ENCODE peak calls at places on chromosome 2, in seven cellular contexts. Q is sigmoid colon, I is A549, Y is SK-N-SH, D is HepG2, U is stomach, V is tibial nerve. N is an unnamed sample.

GRCh38 chr2:218428846-218429558 is 10.1 kb downstream of the VIL1 start:
- DNase-seq in U (no peak), Q (no peak), V (no peak), I (no peak), Y (no peak), D (no peak), N (no peak)

GRCh38 chr2:23385748-23386421 is 906 bp downstream of the KLHL29 start:
- DNase-seq in D (no peak), Y (peak; percentile 84), U (no peak), Q (no peak), I (peak; percentile 25), V (no peak), N (no peak)

GRCh38 chr2:207492461-207492860 is 37.3 kb upstream of the CREB1 start:
- DNase-seq in Y (no peak), Q (no peak), D (no peak), I (no peak), V (no peak), U (no peak), N (no peak)

GRCh38 chr2:197515277-197515797 is 529 bp upstream of the MOB4 start:
- DNase-seq in Y (peak; percentile 60), U (no peak), V (no peak), Q (no peak), D (peak; percentile 61), I (no peak), N (no peak)

GRCh38 chr2:67923696-67924095 is 139.1 kb downstream of the C1D start:
- DNase-seq in I (no peak), Y (no peak), Q (no peak), D (no peak), U (no peak), V (peak; percentile 28), N (no peak)

GRCh38 chr2:198776616-198777406 is 680.9 kb downstream of the SATB2 start:
- DNase-seq in I (no peak), D (no peak), Y (no peak), V (no peak), U (no peak), Q (no peak), N (no peak)

GRCh38 chr2:14256890-14257289 is 375.6 kb upstream of the LRATD1 start:
- DNase-seq in I (no peak), U (no peak), Q (no peak), D (no peak), Y (no peak), V (no peak), N (no peak)

GRCh38 chr2:11573418-11574175 is 39.8 kb downstream of the GREB1 start:
- DNase-seq in Y (no peak), U (no peak), Q (peak; percentile 62), D (no peak), I (no peak), V (no peak), N (no peak)

GRCh38 chr2:95008311-95008710 is 17.2 kb upstream of the MAL start:
- DNase-seq in D (no peak), Q (no peak), V (no peak), U (no peak), Y (no peak), I (no peak), N (no peak)

GRCh38 chr2:3785220-3785889 is 82.0 kb downstream of the DCDC2C start:
- DNase-seq in U (no peak), Y (no peak), D (no peak), V (no peak), Q (no peak), I (peak; percentile 15), N (no peak)

GRCh38 chr2:214853906-214854305 is 44.4 kb upstream of the BARD1 start:
- DNase-seq in V (no peak), Q (no peak), D (peak; percentile 94), I (peak; percentile 1), U (no peak), Y (no peak), N (no peak)

DNA sequence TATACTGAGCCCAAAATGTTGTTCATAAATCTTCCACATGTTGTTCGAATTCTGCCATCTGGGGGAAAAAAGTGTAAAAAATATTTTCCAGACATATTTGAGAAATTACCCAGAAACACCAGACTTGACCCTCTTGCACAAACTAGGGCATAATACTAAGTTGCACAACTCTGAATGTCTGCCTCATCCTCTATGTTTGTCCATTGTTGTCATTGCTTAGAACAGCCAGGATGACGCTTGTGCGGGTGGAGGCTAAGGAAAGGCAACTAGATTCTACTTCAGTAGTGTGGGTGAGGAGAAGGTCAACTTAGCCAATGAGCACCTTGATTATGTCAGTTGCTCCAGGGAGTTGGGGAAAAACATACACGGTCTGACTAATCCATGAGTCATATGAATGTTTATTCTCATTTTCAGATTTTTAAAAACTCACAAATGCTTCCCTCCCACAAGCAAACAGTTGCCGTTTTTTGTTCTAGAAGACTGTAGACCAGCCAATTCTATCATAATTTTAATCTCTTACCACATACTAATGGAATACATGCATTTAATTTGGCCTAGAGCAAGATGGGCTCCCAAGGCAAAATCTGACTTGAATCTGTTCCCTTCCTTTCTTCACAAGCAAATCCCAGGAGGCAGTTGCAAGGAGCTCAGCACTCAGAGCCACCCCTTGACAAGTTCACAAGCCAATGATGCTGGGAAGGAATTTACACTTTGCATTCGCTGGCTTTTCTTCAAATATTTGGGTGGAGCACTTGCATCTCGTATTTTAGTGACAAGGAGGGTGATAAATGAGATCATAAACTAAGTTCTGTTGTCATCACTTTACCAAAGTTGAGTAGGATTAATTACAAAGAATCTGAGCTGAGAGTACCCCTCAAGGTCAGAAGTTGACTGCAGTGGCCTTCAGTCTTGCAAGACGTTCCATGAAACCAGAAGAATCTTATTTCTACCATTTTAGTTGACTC is 163.2 kb upstream of the TWIST2 start:
- DNase-seq in I (peak; percentile 99), U (no peak), D (peak; percentile 29), Q (peak; percentile 90), V (peak; percentile 75), Y (no peak), N (peak; percentile 79)
- TF ChIP-seq EP300 in I (peak; percentile 94), U (no peak), D (no peak), Q (peak; percentile 69), V (no peak), Y (peak; percentile 17), N (peak; percentile 69)

GRCh38 chr2:205022751-205023150 is 477.5 kb downstream of the PARD3B start:
- DNase-seq in I (no peak), V (no peak), U (no peak), Y (no peak), Q (no peak), D (no peak), N (no peak)

GRCh38 chr2:205020673-205021072 is 475.4 kb downstream of the PARD3B start:
- DNase-seq in U (no peak), Y (no peak), D (peak; percentile 13), V (no peak), Q (no peak), I (no peak), N (no peak)

GRCh38 chr2:205030695-205031094 is 485.4 kb downstream of the PARD3B start:
- DNase-seq in U (no peak), Y (no peak), V (no peak), Q (no peak), I (no peak), D (peak; percentile 64), N (no peak)

GRCh38 chr2:205025580-205026240 is 480.4 kb downstream of the PARD3B start:
- DNase-seq in D (peak; percentile 24), U (no peak), V (no peak), I (no peak), Y (no peak), Q (no peak), N (no peak)

DNA sequence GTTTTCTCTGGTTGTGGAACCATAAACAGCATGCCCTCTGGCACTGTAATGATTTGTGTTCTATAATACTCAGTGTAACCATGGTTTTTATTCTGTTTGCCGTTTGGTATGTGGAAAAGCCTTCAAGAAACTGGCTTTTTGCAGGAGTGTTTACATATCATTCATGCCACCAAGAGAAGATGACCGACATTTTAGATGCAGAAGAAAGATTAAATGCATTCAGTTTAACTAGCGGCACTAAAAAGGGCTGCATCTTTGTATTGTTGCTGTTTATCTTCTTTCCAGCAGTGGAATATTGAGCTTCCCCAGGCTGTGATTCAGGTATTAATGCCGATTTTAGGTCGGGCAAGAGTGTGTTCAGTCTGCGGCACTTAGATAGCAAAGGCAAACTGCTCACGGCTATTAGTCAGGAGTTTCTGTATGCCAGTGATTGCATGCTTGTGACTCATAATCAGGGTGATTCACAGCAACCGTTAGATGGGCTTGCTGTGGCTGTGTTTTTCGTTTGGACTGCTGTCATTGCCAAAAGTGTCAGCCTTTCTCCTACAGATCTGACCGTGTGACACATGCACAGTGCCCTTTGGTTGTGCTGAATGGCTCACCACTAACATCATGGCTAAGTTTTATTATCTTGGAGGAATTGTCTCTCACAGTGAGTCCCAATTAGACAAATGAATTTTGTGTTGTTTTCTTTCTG is 479.7 kb downstream of the PARD3B start:
- DNase-seq in Y (peak; percentile 16), Q (peak; percentile 77), I (peak; percentile 77), V (peak; percentile 34), U (peak; percentile 25), D (peak; percentile 29), N (peak; percentile 70)
- TF ChIP-seq EP300 in Y (no peak), Q (no peak), I (peak; percentile 17), V (no peak), U (no peak), D (no peak), N (no peak)

DNA sequence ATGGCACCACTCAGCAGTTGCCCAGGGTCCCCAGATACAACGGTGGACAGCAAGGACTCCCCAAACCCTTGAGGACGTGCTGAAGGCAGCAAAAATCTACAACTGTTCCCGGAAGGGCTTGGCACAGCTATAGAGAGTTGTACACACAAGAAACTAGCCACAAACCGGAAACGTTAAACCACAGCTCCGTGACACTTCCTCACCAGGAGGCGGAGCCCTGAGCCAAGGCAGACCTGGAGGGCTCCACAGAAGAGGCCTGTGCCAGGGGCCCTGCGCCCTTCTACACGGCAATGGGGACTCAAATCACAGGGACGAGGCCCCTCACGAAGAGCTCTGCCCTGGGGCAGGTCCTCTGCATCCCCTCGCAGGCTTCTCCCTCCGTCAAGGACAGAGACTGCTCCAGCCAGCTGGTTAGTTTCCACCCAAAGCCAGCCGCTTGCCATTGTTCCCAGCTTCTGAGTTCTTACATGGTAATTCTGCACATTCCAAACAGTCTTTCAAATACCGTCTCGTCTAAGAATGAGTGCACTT is 133.3 kb downstream of the HDAC4 start:
- DNase-seq in D (no peak), V (peak; percentile 72), Q (peak; percentile 87), U (peak; percentile 80), Y (no peak), I (no peak), N (peak; percentile 85)
- TF ChIP-seq EP300 in D (no peak), V (no peak), Q (no peak), U (peak; percentile 3), Y (no peak), I (no peak), N (no peak)

GRCh38 chr2:6877402-6878305 is at the start of gene RSAD2:
- DNase-seq in V (peak; percentile 33), Q (no peak), I (no peak), D (peak; percentile 31), U (peak; percentile 40), Y (no peak), N (no peak)

GRCh38 chr2:6879011-6879410 is 1.4 kb downstream of the RSAD2 start:
- DNase-seq in U (no peak), D (no peak), I (no peak), Q (no peak), V (no peak), Y (no peak), N (no peak)

GRCh38 chr2:6881036-6881435 is 3.5 kb downstream of the RSAD2 start:
- DNase-seq in D (no peak), U (no peak), Q (no peak), I (no peak), Y (no peak), V (no peak), N (no peak)

GRCh38 chr2:6881516-6881915 is 3.9 kb downstream of the RSAD2 start:
- DNase-seq in Q (no peak), V (no peak), U (no peak), I (no peak), D (no peak), Y (no peak), N (no peak)

GRCh38 chr2:6880200-6880733 is 2.7 kb downstream of the RSAD2 start:
- DNase-seq in U (no peak), Y (no peak), D (no peak), Q (no peak), V (no peak), I (no peak), N (no peak)
- TF ChIP-seq EP300 in U (no peak), Y (no peak), D (no peak), Q (no peak), V (no peak), I (no peak), N (no peak)

N was measured in suprapubic skin.